ENCODE peak calls at places on chromosomes 7 and 10, in seven cellular contexts. S is stimulated activated naive CD8-positive, alpha-beta T cell treated with anti-CD3 and anti-CD28 coated beads, Interleukin-15, amount 100 ng/mL, for 72 hours; P is sigmoid colon; D is stimulated activated CD4-positive, alpha-beta T cell treated with anti-CD3 and anti-CD28 coated beads, Interleukin-2, amount 100 ng/mL, for 48 hours; G is stimulated activated CD8-positive, alpha-beta memory T cell treated with anti-CD3 and anti-CD28 coated beads, Interleukin-15, amount 100 ng/mL, for 24 hours; U is GM06990; E is NCI-H1092. A is an unnamed sample.

GRCh38 chr10:71975087-71975890 is 11.1 kb downstream of the CHST3 start:
- DNase-seq in S (no peak), P (peak; percentile 86), D (no peak), G (no peak), U (no peak), E (peak; percentile 10), A (no peak)

GRCh38 chr7:24129597-24129996 is 154.4 kb upstream of the NPY start:
- DNase-seq in S (no peak), P (no peak), D (no peak), G (no peak), U (no peak), E (no peak), A (no peak)

GRCh38 chr10:86362566-86363183 is 3.9 kb downstream of the GRID1 start:
- DNase-seq in S (no peak), P (peak; percentile 54), D (no peak), G (no peak), U (no peak), E (no peak), A (no peak)

GRCh38 chr7:29139191-29139590 is 7.1 kb downstream of the CPVL start:
- DNase-seq in S (no peak), P (no peak), D (no peak), G (no peak), U (no peak), E (no peak), A (no peak)

GRCh38 chr10:53315709-53316108 is 543.1 kb upstream of the MBL2 start:
- DNase-seq in S (no peak), P (no peak), D (no peak), G (no peak), U (no peak), E (no peak), A (no peak)

GRCh38 chr7:5408777-5409176 is 14.9 kb downstream of the TNRC18 start:
- DNase-seq in S (no peak), P (no peak), D (no peak), G (no peak), U (no peak), E (no peak), A (no peak)

GRCh38 chr7:151936207-151936606 is 20.0 kb upstream of the GALNTL5 start:
- DNase-seq in S (no peak), P (no peak), D (no peak), G (no peak), U (peak; percentile 41), E (no peak), A (no peak)

GRCh38 chr7:19107392-19108147 is 9.9 kb downstream of the TWIST1 start:
- DNase-seq in S (no peak), P (peak; percentile 73), D (no peak), G (no peak), U (no peak), E (peak; percentile 56), A (no peak)

GRCh38 chr7:73995821-73996511 is 32.0 kb upstream of the ELN start:
- DNase-seq in S (no peak), P (no peak), D (no peak), G (no peak), U (no peak), E (no peak), A (no peak)

GRCh38 chr7:132472463-132473120 is 103.7 kb downstream of the PLXNA4 start:
- DNase-seq in S (no peak), P (peak; percentile 82), D (no peak), G (no peak), U (no peak), E (no peak), A (no peak)

GRCh38 chr7:135385209-135385608 is 124.7 kb downstream of the CNOT4 start:
- DNase-seq in S (no peak), P (no peak), D (no peak), G (no peak), U (no peak), E (no peak), A (no peak)

GRCh38 chr7:5334671-5335070 is 51.9 kb downstream of the SLC29A4 start:
- DNase-seq in S (no peak), P (no peak), D (no peak), G (no peak), U (no peak), E (no peak), A (no peak)

GRCh38 chr10:98349508-98349922 is 65.5 kb downstream of the PYROXD2 start:
- DNase-seq in S (no peak), P (peak; percentile 87), D (no peak), G (no peak), U (peak; percentile 18), E (no peak), A (peak; percentile 12)

GRCh38 chr10:58925381-58925780 is 251.1 kb upstream of the PHYHIPL start:
- DNase-seq in S (no peak), P (no peak), D (no peak), G (no peak), U (no peak), E (no peak), A (no peak)

GRCh38 chr10:131726967-131727366 is 173.8 kb upstream of the PPP2R2D start:
- DNase-seq in S (no peak), P (peak; percentile 43), D (no peak), G (no peak), U (no peak), E (no peak), A (no peak)

GRCh38 chr10:62626817-62627216 is 177.7 kb upstream of the ADO start:
- DNase-seq in S (no peak), P (no peak), D (no peak), G (no peak), U (no peak), E (no peak), A (no peak)

GRCh38 chr10:7406712-7407333 is 4.0 kb downstream of the SFMBT2 start:
- DNase-seq in S (no peak), P (no peak), D (no peak), G (no peak), U (no peak), E (no peak), A (no peak)